ENCODE peak calls at places on chromosomes 1 and 21, in five cellular contexts. One of them, this sample, is unnamed.
A peak's percentile ranks its signal among the peaks of the same experiment; 100 is the strongest.

GRCh38 chr1:211613108-211613947 is 34.4 kb upstream of the SLC30A1 start:
- DNase-seq in testis: peak; percentile 72
- DNase-seq in fibroblast of mammary gland: peak; percentile 95
- DNase-seq in astrocyte of the cerebellum: peak; percentile 57
- DNase-seq in WTC11: no peak
- DNase-seq in this sample: peak; percentile 95

GRCh38 chr1:39076799-39077148 is 50.6 kb downstream of the NDUFS5 start:
- DNase-seq in astrocyte of the cerebellum: no peak
- DNase-seq in testis: no peak
- DNase-seq in WTC11: no peak
- DNase-seq in fibroblast of mammary gland: no peak
- DNase-seq in this sample: no peak

GRCh38 chr1:17405898-17406759 is 33.3 kb downstream of the RCC2 start:
- DNase-seq in astrocyte of the cerebellum: peak; percentile 27
- DNase-seq in fibroblast of mammary gland: peak; percentile 54
- DNase-seq in testis: peak; percentile 77
- DNase-seq in WTC11: peak; percentile 89
- DNase-seq in this sample: peak; percentile 10

GRCh38 chr1:226520640-226521355 is 27.8 kb upstream of the STUM start:
- DNase-seq in WTC11: peak; percentile 34
- DNase-seq in testis: no peak
- DNase-seq in astrocyte of the cerebellum: no peak
- DNase-seq in fibroblast of mammary gland: no peak
- DNase-seq in this sample: no peak

GRCh38 chr21:36757246-36757645 is 58.3 kb downstream of the SIM2 start:
- DNase-seq in WTC11: no peak
- DNase-seq in testis: no peak
- DNase-seq in astrocyte of the cerebellum: no peak
- DNase-seq in fibroblast of mammary gland: no peak
- DNase-seq in this sample: no peak

GRCh38 chr1:62794047-62794446 is 10.1 kb downstream of the ATG4C start:
- DNase-seq in astrocyte of the cerebellum: no peak
- DNase-seq in testis: no peak
- DNase-seq in WTC11: no peak
- DNase-seq in fibroblast of mammary gland: no peak
- DNase-seq in this sample: no peak

GRCh38 chr21:42833439-42833815 is 45.9 kb downstream of the WDR4 start:
- DNase-seq in WTC11: peak; percentile 25
- DNase-seq in astrocyte of the cerebellum: no peak
- DNase-seq in fibroblast of mammary gland: peak; percentile 19
- DNase-seq in testis: no peak
- DNase-seq in this sample: no peak

GRCh38 chr1:78092686-78093085 is 46.9 kb downstream of the GIPC2 start:
- DNase-seq in fibroblast of mammary gland: peak; percentile 49
- DNase-seq in testis: no peak
- DNase-seq in astrocyte of the cerebellum: no peak
- DNase-seq in WTC11: no peak
- DNase-seq in this sample: no peak

GRCh38 chr1:9557624-9558023 is 18.4 kb downstream of the SLC25A33 start:
- DNase-seq in fibroblast of mammary gland: no peak
- DNase-seq in astrocyte of the cerebellum: no peak
- DNase-seq in testis: no peak
- DNase-seq in WTC11: no peak
- DNase-seq in this sample: no peak

GRCh38 chr1:163085904-163086268 is 16.7 kb downstream of the RGS4 start:
- DNase-seq in WTC11: no peak
- DNase-seq in astrocyte of the cerebellum: no peak
- DNase-seq in fibroblast of mammary gland: peak; percentile 87
- DNase-seq in testis: no peak
- DNase-seq in this sample: no peak

GRCh38 chr1:215083408-215083961 is 948 bp downstream of the KCNK2 start:
- DNase-seq in WTC11: peak; percentile 18
- DNase-seq in testis: peak; percentile 23
- DNase-seq in astrocyte of the cerebellum: no peak
- DNase-seq in fibroblast of mammary gland: peak; percentile 64
- DNase-seq in this sample: no peak

GRCh38 chr1:179055930-179056329 is 25.9 kb upstream of the TOR3A start:
- DNase-seq in WTC11: no peak
- DNase-seq in astrocyte of the cerebellum: no peak
- DNase-seq in fibroblast of mammary gland: no peak
- DNase-seq in testis: no peak
- DNase-seq in this sample: no peak

GRCh38 chr1:228001738-228002535 is 4.9 kb upstream of the WNT3A start:
- DNase-seq in WTC11: no peak
- DNase-seq in testis: no peak
- DNase-seq in astrocyte of the cerebellum: no peak
- DNase-seq in fibroblast of mammary gland: no peak
- DNase-seq in this sample: no peak

GRCh38 chr1:6547301-6547700 is 7.0 kb downstream of the NOL9 start:
- DNase-seq in WTC11: no peak
- DNase-seq in astrocyte of the cerebellum: peak; percentile 4
- DNase-seq in testis: no peak
- DNase-seq in fibroblast of mammary gland: peak; percentile 33
- DNase-seq in this sample: no peak

GRCh38 chr1:178768423-178768822 is 43.4 kb downstream of the RALGPS2 start:
- DNase-seq in testis: no peak
- DNase-seq in astrocyte of the cerebellum: no peak
- DNase-seq in fibroblast of mammary gland: peak; percentile 53
- DNase-seq in WTC11: no peak
- DNase-seq in this sample: no peak

GRCh38 chr1:110102081-110102480 is 10.2 kb upstream of the UBL4B start:
- DNase-seq in testis: no peak
- DNase-seq in astrocyte of the cerebellum: no peak
- DNase-seq in WTC11: no peak
- DNase-seq in fibroblast of mammary gland: no peak
- DNase-seq in this sample: no peak

GRCh38 chr1:169049258-169049936 is 57.1 kb upstream of the ATP1B1 start:
- DNase-seq in fibroblast of mammary gland: no peak
- DNase-seq in astrocyte of the cerebellum: no peak
- DNase-seq in WTC11: no peak
- DNase-seq in testis: no peak
- DNase-seq in this sample: no peak

GRCh38 chr1:226903819-226904710 is 33.6 kb downstream of the PSEN2 start:
- DNase-seq in testis: peak; percentile 77
- DNase-seq in astrocyte of the cerebellum: peak; percentile 41
- DNase-seq in WTC11: no peak
- DNase-seq in fibroblast of mammary gland: peak; percentile 74
- DNase-seq in this sample: no peak

GRCh38 chr1:52032785-52033131 is 852 bp downstream of the KTI12 start:
- DNase-seq in astrocyte of the cerebellum: no peak
- DNase-seq in fibroblast of mammary gland: peak; percentile 84
- DNase-seq in WTC11: peak; percentile 36
- DNase-seq in testis: peak; percentile 70
- DNase-seq in this sample: no peak

GRCh38 chr1:18293291-18293690 is 185.7 kb downstream of the IGSF21 start:
- DNase-seq in astrocyte of the cerebellum: no peak
- DNase-seq in testis: no peak
- DNase-seq in fibroblast of mammary gland: no peak
- DNase-seq in WTC11: no peak
- DNase-seq in this sample: no peak

GRCh38 chr1:24957016-24957807 is 27.1 kb upstream of the RUNX3 start:
- DNase-seq in fibroblast of mammary gland: no peak
- DNase-seq in WTC11: no peak
- DNase-seq in astrocyte of the cerebellum: no peak
- DNase-seq in testis: no peak
- DNase-seq in this sample: no peak

GRCh38 chr1:207283421-207283820 is 38.1 kb upstream of the CD55 start:
- DNase-seq in testis: no peak
- DNase-seq in fibroblast of mammary gland: no peak
- DNase-seq in astrocyte of the cerebellum: no peak
- DNase-seq in WTC11: no peak
- DNase-seq in this sample: no peak

GRCh38 chr1:168396940-168397680 is 116.4 kb downstream of the TBX19 start:
- DNase-seq in WTC11: no peak
- DNase-seq in testis: no peak
- DNase-seq in fibroblast of mammary gland: no peak
- DNase-seq in astrocyte of the cerebellum: no peak
- DNase-seq in this sample: no peak

GRCh38 chr1:63691672-63692425 is 82.0 kb upstream of the ROR1 start:
- DNase-seq in testis: peak; percentile 78
- DNase-seq in WTC11: peak; percentile 41
- DNase-seq in astrocyte of the cerebellum: peak; percentile 88
- DNase-seq in fibroblast of mammary gland: peak; percentile 96
- DNase-seq in this sample: peak; percentile 94

GRCh38 chr1:20662110-20662475 is 924 bp upstream of the DDOST start:
- DNase-seq in testis: no peak
- DNase-seq in astrocyte of the cerebellum: no peak
- DNase-seq in WTC11: no peak
- DNase-seq in fibroblast of mammary gland: no peak
- DNase-seq in this sample: no peak

GRCh38 chr1:20663969-20664715 is 3.0 kb upstream of the DDOST start:
- DNase-seq in astrocyte of the cerebellum: no peak
- DNase-seq in testis: no peak
- DNase-seq in WTC11: no peak
- DNase-seq in fibroblast of mammary gland: no peak
- DNase-seq in this sample: no peak

GRCh38 chr1:20663365-20663764 is 2.2 kb upstream of the DDOST start:
- DNase-seq in WTC11: no peak
- DNase-seq in astrocyte of the cerebellum: no peak
- DNase-seq in fibroblast of mammary gland: no peak
- DNase-seq in testis: no peak
- DNase-seq in this sample: no peak

GRCh38 chr1:20660363-20661234 is 570 bp downstream of the DDOST start:
- DNase-seq in testis: no peak
- DNase-seq in astrocyte of the cerebellum: no peak
- DNase-seq in fibroblast of mammary gland: no peak
- DNase-seq in WTC11: no peak
- DNase-seq in this sample: no peak

DNA sequence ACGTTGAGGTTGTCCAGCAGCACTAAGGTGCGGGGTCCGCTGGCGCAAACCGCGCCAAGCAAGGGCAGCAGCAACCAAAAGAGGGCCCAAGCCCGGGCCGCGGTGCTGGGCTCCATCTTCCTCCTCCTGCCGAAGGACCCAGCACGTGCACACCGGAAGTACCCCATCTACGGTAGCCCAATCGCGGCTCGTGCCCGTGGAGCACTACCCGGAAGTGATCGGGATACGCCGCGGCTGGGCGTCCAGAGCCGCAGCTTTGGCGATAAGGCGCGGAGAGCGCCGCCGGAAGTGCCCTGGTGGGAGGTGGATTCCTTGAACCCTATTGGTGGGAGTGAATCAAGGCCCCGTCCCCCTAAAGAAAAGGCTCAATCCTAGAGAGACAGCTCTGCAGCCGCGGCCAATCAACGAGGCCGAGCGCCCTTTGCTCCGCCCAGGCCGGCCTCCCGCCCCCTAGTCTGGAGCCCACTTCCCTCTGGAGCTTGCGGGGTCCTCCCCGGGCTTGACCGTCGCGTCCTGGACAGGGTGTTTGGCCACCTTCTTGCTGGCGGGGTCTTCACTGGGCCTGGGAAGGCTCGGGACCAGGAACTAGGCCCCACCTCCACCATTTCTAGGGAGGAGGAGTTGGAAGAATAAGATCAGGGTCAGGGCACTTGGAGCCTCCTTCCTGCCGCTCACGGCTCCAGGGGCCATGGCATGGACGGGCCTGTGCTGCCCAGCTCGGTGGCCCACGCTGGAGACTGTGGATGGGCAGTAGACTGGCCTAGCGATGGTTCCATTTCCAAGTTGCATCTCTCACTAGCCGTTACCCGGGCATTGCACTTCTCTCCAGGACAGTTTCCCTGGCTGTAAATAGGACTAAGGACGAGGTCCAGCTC is at the start of gene DDOST:
- DNase-seq in WTC11: peak; percentile 96
- DNase-seq in fibroblast of mammary gland: peak; percentile 96
- DNase-seq in testis: peak; percentile 97
- DNase-seq in astrocyte of the cerebellum: peak; percentile 95
- DNase-seq in this sample: peak; percentile 87
- TF ChIP-seq CTCF in WTC11: no peak
- TF ChIP-seq CTCF in fibroblast of mammary gland: peak; percentile 47
- TF ChIP-seq CTCF in testis: peak; percentile 17
- TF ChIP-seq CTCF in astrocyte of the cerebellum: peak; percentile 46
- TF ChIP-seq CTCF in this sample: peak; percentile 48

GRCh38 chr1:57124768-57125446 is 159.1 kb upstream of the C8B start:
- DNase-seq in WTC11: no peak
- DNase-seq in astrocyte of the cerebellum: no peak
- DNase-seq in fibroblast of mammary gland: peak; percentile 64
- DNase-seq in testis: no peak
- DNase-seq in this sample: no peak
- TF ChIP-seq CTCF in WTC11: no peak
- TF ChIP-seq CTCF in astrocyte of the cerebellum: no peak
- TF ChIP-seq CTCF in fibroblast of mammary gland: peak; percentile 31
- TF ChIP-seq CTCF in testis: no peak
- TF ChIP-seq CTCF in this sample: no peak

DNA sequence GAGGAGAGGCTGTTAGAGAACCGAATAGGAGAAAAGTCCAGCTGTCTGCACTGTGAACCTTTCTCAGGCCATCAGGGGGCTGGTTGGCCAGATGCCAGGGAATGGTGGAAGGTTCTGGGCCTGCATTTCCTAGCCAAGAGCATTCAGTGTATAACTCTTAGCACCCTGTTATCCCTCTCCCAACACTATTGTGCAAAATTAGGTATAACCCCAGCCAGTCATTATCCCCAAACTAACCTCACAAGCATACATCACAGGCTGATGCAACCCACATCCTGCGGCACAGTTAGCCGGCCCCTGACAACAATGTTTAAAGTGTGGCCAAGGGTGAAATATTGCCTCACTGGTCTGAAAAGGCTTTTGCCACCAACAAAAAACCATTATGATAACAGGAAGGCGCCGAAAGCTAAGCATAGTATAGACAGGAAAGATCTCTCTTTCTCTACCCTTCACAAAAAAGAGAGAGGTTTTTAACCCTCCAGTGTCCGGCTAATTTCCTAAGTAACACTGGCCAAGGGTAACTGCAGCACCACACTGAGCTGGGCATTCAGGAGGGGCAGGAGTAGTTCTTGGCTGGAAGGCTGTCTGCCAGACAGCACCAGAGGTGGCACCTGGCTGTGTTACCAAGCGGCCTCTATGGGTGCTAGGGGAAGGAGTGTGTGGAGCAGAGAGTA is 77.3 kb upstream of the BCAR3 start:
- DNase-seq in testis: no peak
- DNase-seq in fibroblast of mammary gland: peak; percentile 86
- DNase-seq in WTC11: no peak
- DNase-seq in astrocyte of the cerebellum: peak; percentile 68
- DNase-seq in this sample: peak; percentile 61
- TF ChIP-seq CTCF in testis: no peak
- TF ChIP-seq CTCF in fibroblast of mammary gland: no peak
- TF ChIP-seq CTCF in WTC11: no peak
- TF ChIP-seq CTCF in astrocyte of the cerebellum: peak; percentile 15
- TF ChIP-seq CTCF in this sample: no peak

GRCh38 chr1:112478314-112478713 is 30.5 kb upstream of the WNT2B start:
- DNase-seq in WTC11: no peak
- DNase-seq in fibroblast of mammary gland: no peak
- DNase-seq in testis: no peak
- DNase-seq in astrocyte of the cerebellum: no peak
- DNase-seq in this sample: no peak

GRCh38 chr1:112472142-112472541 is 36.6 kb upstream of the WNT2B start:
- DNase-seq in WTC11: no peak
- DNase-seq in astrocyte of the cerebellum: no peak
- DNase-seq in testis: no peak
- DNase-seq in fibroblast of mammary gland: no peak
- DNase-seq in this sample: no peak

DNA sequence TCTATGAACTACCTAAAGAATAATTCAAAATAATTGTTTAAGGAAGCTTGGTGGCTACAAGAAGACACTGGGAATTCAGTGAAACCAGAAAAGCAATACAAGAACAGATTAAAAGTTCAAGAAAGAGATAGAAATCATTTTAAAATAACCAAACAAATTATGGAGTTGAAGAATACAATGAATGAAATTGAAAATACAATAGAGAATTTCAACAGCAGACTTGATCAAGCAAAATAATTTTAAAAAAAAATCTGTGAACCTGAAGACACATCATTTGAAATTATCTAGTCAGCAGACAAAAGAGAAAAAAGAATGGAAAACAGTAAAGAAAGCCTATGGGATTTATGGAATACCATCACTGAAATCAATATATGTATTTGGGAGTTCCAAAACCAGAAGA is 31.2 kb upstream of the WNT2B start:
- DNase-seq in fibroblast of mammary gland: no peak
- DNase-seq in WTC11: no peak
- DNase-seq in testis: no peak
- DNase-seq in astrocyte of the cerebellum: no peak
- DNase-seq in this sample: no peak
- TF ChIP-seq CTCF in fibroblast of mammary gland: no peak
- TF ChIP-seq CTCF in WTC11: no peak
- TF ChIP-seq CTCF in testis: no peak
- TF ChIP-seq CTCF in astrocyte of the cerebellum: no peak
- TF ChIP-seq CTCF in this sample: no peak